ENCODE peak calls at places on chromosome 4, in nine cellular contexts. U is lung; Z is stimulated activated CD8-positive, alpha-beta memory T cell treated with anti-CD3 and anti-CD28 coated beads, Interleukin-4, amount 100 ng/mL, for 4 hours; H is right lobe of liver; Y is GM03348; V is amniotic stem cell; X is AG09319; F is NCI-H2081 treated with DMSO at 0.1 percent for 48 hours; A is Daoy. S is an unnamed sample.

GRCh38 chr4:76729460-76729859 is 168.5 kb downstream of the SOWAHB start:
- DNase-seq in Y (no peak), V (no peak), X (no peak), H (no peak), U (no peak), A (no peak), F (no peak), Z (no peak), S (no peak)

GRCh38 chr4:3705236-3705987 is 60.8 kb upstream of the ADRA2C start:
- DNase-seq in X (no peak), F (no peak), V (no peak), A (no peak), H (peak; percentile 49), U (no peak), Y (no peak), Z (no peak), S (no peak)

GRCh38 chr4:8728536-8729407 is 136.2 kb downstream of the CPZ start:
- DNase-seq in H (peak; percentile 43), A (no peak), V (no peak), F (no peak), U (no peak), X (no peak), Y (no peak), Z (no peak), S (no peak)

GRCh38 chr4:94448815-94449375 is 2.8 kb upstream of the PDLIM5 start:
- DNase-seq in H (no peak), Z (no peak), F (no peak), Y (no peak), X (no peak), A (no peak), V (no peak), U (no peak), S (no peak)

GRCh38 chr4:44791842-44792241 is 65.5 kb upstream of the GNPDA2 start:
- DNase-seq in X (no peak), Z (no peak), H (no peak), V (no peak), F (no peak), U (no peak), Y (no peak), A (no peak), S (no peak)

GRCh38 chr4:7736436-7737267 is 203.0 kb downstream of the AFAP1 start:
- DNase-seq in Y (no peak), H (peak; percentile 42), U (no peak), V (no peak), F (no peak), Z (no peak), X (no peak), A (no peak), S (peak; percentile 81)

GRCh38 chr4:56953680-56954520 is 23.5 kb downstream of the NOA1 start:
- DNase-seq in X (no peak), Z (no peak), A (no peak), V (no peak), H (no peak), Y (no peak), U (no peak), F (no peak), S (no peak)

GRCh38 chr4:21726255-21726815 is 222.2 kb downstream of the KCNIP4 start:
- DNase-seq in V (peak; percentile 42), F (no peak), X (no peak), Z (no peak), U (no peak), H (no peak), A (no peak), Y (no peak), S (no peak)

GRCh38 chr4:131638776-131639175 is 1510.3 kb upstream of the PCDH10 start:
- DNase-seq in Z (no peak), F (no peak), U (no peak), X (no peak), V (no peak), A (no peak), H (no peak), Y (no peak), S (no peak)

GRCh38 chr4:26856906-26857277 is 3.7 kb upstream of the STIM2 start:
- DNase-seq in X (no peak), H (no peak), Y (no peak), U (no peak), Z (no peak), A (no peak), V (no peak), F (no peak), S (no peak)

GRCh38 chr4:32261196-32261595 is 1541.0 kb downstream of the PCDH7 start:
- DNase-seq in H (no peak), V (no peak), Y (no peak), F (no peak), X (no peak), Z (no peak), A (no peak), U (no peak), S (no peak)

GRCh38 chr4:188986271-188986689 is 847.0 kb downstream of the TRIML1 start:
- DNase-seq in V (peak; percentile 48), Y (peak; percentile 36), F (peak; percentile 74), H (no peak), X (peak; percentile 38), A (peak; percentile 64), U (no peak), Z (no peak), S (peak; percentile 94)

GRCh38 chr4:126906466-126906865 is 726.3 kb upstream of the INTU start:
- DNase-seq in U (no peak), A (no peak), F (no peak), H (no peak), Z (no peak), V (no peak), X (no peak), Y (no peak), S (no peak)

GRCh38 chr4:105061136-105061696 is 85.5 kb upstream of the TET2 start:
- DNase-seq in V (no peak), H (no peak), A (peak; percentile 45), Y (no peak), Z (no peak), U (no peak), F (no peak), X (no peak), S (peak; percentile 90)

GRCh38 chr4:135065366-135065765 is 863.8 kb upstream of the PABPC4L start:
- DNase-seq in Z (no peak), H (no peak), V (no peak), Y (no peak), U (no peak), X (no peak), F (no peak), A (no peak), S (peak; percentile 9)

GRCh38 chr4:108130955-108131354 is 37.8 kb downstream of the LEF1 start:
- DNase-seq in A (no peak), V (no peak), U (no peak), X (no peak), H (no peak), F (no peak), Y (no peak), Z (no peak), S (no peak)

GRCh38 chr4:167873536-167873935 is 218.8 kb upstream of the ANXA10 start:
- DNase-seq in Y (no peak), Z (no peak), A (no peak), V (no peak), F (no peak), H (no peak), U (no peak), X (no peak), S (no peak)

GRCh38 chr4:67573193-67573592 is 14.7 kb downstream of the STAP1 start:
- DNase-seq in V (no peak), H (no peak), U (no peak), X (no peak), Y (no peak), Z (no peak), F (no peak), A (no peak), S (no peak)

GRCh38 chr4:128600996-128601857 is 208.3 kb upstream of the JADE1 start:
- DNase-seq in F (peak; percentile 20), Z (no peak), Y (peak; percentile 78), X (peak; percentile 74), H (no peak), V (peak; percentile 40), U (peak; percentile 88), A (peak; percentile 84), S (peak; percentile 88)

GRCh38 chr4:153112071-153112460 is 92.2 kb upstream of the TRIM2 start:
- DNase-seq in V (no peak), U (no peak), X (no peak), A (no peak), H (no peak), F (no peak), Z (no peak), Y (no peak), S (no peak)

GRCh38 chr4:156475322-156475721 is 496.3 kb downstream of the PDGFC start:
- DNase-seq in F (peak; percentile 14), Z (no peak), X (peak; percentile 27), Y (peak; percentile 60), H (no peak), A (peak; percentile 47), U (no peak), V (no peak), S (peak; percentile 67)

GRCh38 chr4:40662962-40663604 is 33.4 kb upstream of the RBM47 start:
- DNase-seq in Y (peak; percentile 51), X (peak; percentile 12), F (peak; percentile 89), H (peak; percentile 66), Z (no peak), V (peak; percentile 64), A (peak; percentile 72), U (peak; percentile 49), S (peak; percentile 51)

GRCh38 chr4:185232370-185232769 is 23.0 kb downstream of the SNX25 start:
- DNase-seq in Z (no peak), X (no peak), H (no peak), U (no peak), Y (no peak), F (no peak), A (no peak), V (no peak), S (peak; percentile 37)

GRCh38 chr4:128573781-128574508 is 235.6 kb upstream of the JADE1 start:
- DNase-seq in Z (no peak), X (no peak), H (no peak), F (no peak), A (peak; percentile 28), V (peak; percentile 24), U (no peak), Y (peak; percentile 78), S (peak; percentile 76)

GRCh38 chr4:98794565-98795205 is 134.2 kb downstream of the EIF4E start:
- DNase-seq in V (no peak), X (no peak), A (peak; percentile 23), U (no peak), Z (peak; percentile 1), H (no peak), F (no peak), Y (peak; percentile 37), S (peak; percentile 24)